ENCODE peak calls at places on chromosomes 13 and 19, in five cellular contexts. P is neural progenitor cell, V is body of pancreas, F is transverse colon, S is PC-3. X is an unnamed sample. For H3K4me1, the result is how much of the 10 kb centered on the place peaks cover.

GRCh38 chr13:30796132-30796832 is 60.9 kb downstream of the ALOX5AP start:
- DNase-seq in P (no peak), V (peak), F (no peak), S (peak), X (no peak)

GRCh38 chr13:40776681-40777165 is 5.7 kb upstream of the MRPS31 start:
- DNase-seq in P (no peak), V (no peak), F (peak), S (peak), X (no peak)

GRCh38 chr19:13692096-13692495 is 72.2 kb upstream of the MRI1 start:
- DNase-seq in P (no peak), V (no peak), F (no peak), S (peak), X (no peak)

GRCh38 chr13:110676057-110676510 is 29.8 kb downstream of the CARS2 start:
- DNase-seq in P (no peak), V (no peak), F (peak), S (no peak), X (no peak)

GRCh38 chr13:101773062-101773461 is 320.6 kb downstream of the ITGBL1 start:
- DNase-seq in P (no peak), V (no peak), F (no peak), S (no peak), X (no peak)

GRCh38 chr19:6891761-6892385 is 4.5 kb downstream of the ADGRE1 start:
- DNase-seq in P (no peak), V (no peak), F (no peak), S (no peak), X (no peak)

GRCh38 chr13:101139076-101139475 is 277.2 kb downstream of the NALCN start:
- DNase-seq in P (no peak), V (no peak), F (no peak), S (no peak), X (no peak)

GRCh38 chr19:45973564-45974338 is at the start of gene NOVA2:
- DNase-seq in P (peak), V (peak), F (peak), S (peak), X (peak)

GRCh38 chr19:2917275-2918184 is 16.8 kb downstream of the ZNF57 start:
- DNase-seq in P (no peak), V (no peak), F (no peak), S (no peak), X (no peak)

GRCh38 chr13:90238433-90238832 is 1109.1 kb upstream of the MIR17HG start:
- DNase-seq in P (peak), V (no peak), F (no peak), S (peak), X (peak)

GRCh38 chr19:58364127-58364526 is 1.6 kb upstream of the ZNF497 start:
- DNase-seq in P (no peak), V (no peak), F (no peak), S (no peak), X (no peak)

GRCh38 chr19:37226248-37226647 is 8.2 kb downstream of the ZNF383 start:
- DNase-seq in P (no peak), V (no peak), F (no peak), S (no peak), X (no peak)

GRCh38 chr19:37227996-37228395 is 10.0 kb downstream of the ZNF383 start:
- DNase-seq in P (peak), V (peak), F (no peak), S (peak), X (peak)
- TF ChIP-seq CTCF in P (peak), V (peak), F (peak), S (peak), X (peak)

DNA sequence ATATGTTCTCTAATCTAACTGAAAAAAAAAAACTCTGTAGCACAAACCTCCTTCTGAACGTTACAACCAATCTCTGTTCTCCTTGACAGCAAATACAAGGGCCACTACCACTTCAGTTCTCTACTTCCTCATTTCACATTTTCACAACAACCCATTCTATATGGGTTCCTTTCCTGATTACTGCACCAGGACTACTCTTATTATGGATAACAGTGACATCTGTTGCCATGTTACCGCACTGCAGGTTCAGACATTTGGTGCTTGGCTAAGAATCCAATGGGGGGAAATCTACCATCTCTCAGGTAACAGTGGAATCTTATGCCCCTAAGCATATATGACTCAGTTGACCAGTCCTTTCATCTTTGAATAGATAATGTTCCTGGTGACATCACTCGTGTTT is 11.6 kb upstream of the FPR3 start:
- DNase-seq in P (no peak), V (no peak), F (no peak), S (peak), X (peak)
- H3K4me1 ChIP-seq in P (under half), V (under half), F (under half), S (under half), X (under half)

DNA sequence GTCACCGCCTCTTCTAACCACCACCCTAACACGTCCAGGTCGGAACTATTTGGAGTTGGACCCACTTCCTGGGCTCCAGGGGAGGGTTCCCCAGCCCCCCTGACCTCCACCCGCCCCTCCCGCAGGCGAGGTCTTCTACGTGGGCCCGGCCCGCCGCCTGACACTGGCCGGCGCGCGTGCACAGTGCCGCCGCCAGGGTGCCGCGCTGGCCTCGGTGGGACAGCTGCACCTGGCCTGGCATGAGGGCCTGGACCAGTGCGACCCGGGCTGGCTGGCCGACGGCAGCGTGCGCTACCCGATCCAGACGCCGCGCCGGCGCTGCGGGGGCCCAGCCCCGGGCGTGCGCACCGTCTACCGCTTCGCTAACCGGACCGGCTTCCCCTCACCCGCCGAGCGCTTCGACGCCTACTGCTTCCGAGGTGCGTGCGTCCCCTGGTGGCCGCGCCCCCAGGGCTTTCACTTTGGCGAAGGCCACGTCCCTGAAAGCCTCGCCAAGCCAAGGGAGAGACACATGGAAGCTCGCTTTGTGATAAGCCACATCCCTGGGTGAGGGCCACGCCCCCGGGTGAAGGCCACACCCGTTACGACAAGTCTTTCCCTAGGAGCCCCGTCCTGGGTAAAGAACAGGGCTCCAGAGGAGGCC is 13.2 kb downstream of the NCAN start:
- DNase-seq in P (peak), V (peak), F (peak), S (peak), X (peak)
- TF ChIP-seq CTCF in P (peak), V (peak), F (peak), S (peak), X (peak)

DNA sequence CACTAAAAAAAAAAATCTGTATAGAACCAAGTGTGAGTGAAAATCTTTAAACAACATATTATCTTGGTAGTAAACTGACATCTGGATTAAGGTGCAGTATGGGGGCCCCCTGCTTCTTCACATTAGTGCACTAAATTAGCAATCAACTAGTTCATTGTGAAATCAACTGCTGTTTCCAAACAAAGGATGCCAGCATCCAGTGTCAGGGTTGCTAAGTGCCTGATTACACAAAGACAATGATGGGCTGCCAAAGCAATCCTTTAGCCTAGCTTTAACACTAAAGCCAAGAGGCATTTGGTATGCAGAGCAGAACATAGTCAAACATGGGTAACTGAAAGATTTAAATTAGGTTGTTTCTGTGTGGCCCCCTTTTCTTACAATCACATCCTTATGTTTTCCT is 543.2 kb upstream of the SLITRK5 start:
- DNase-seq in P (peak), V (no peak), F (no peak), S (no peak), X (peak)
- H3K4me1 ChIP-seq in P (under half), V (under half), F (under half), S (under half), X (under half)

GRCh38 chr19:5369962-5370367 is 29.4 kb upstream of the PTPRS start:
- DNase-seq in P (peak), V (peak), F (peak), S (peak), X (peak)
- TF ChIP-seq CTCF in P (peak), V (peak), F (peak), S (peak), X (peak)

GRCh38 chr19:48992571-48993174 is 436 bp downstream of the GYS1 start:
- DNase-seq in P (no peak), V (peak), F (no peak), S (no peak), X (no peak)

GRCh38 chr19:48990400-48990799 is 2.7 kb downstream of the GYS1 start:
- DNase-seq in P (no peak), V (no peak), F (no peak), S (no peak), X (no peak)

GRCh38 chr19:48993175-48994034 is at the start of the genes GYS1 and RUVBL2:
- DNase-seq in P (peak), V (peak), F (peak), S (peak), X (peak)

GRCh38 chr19:48991011-48991609 is 2.0 kb downstream of the GYS1 start:
- DNase-seq in P (no peak), V (no peak), F (no peak), S (no peak), X (no peak)

DNA sequence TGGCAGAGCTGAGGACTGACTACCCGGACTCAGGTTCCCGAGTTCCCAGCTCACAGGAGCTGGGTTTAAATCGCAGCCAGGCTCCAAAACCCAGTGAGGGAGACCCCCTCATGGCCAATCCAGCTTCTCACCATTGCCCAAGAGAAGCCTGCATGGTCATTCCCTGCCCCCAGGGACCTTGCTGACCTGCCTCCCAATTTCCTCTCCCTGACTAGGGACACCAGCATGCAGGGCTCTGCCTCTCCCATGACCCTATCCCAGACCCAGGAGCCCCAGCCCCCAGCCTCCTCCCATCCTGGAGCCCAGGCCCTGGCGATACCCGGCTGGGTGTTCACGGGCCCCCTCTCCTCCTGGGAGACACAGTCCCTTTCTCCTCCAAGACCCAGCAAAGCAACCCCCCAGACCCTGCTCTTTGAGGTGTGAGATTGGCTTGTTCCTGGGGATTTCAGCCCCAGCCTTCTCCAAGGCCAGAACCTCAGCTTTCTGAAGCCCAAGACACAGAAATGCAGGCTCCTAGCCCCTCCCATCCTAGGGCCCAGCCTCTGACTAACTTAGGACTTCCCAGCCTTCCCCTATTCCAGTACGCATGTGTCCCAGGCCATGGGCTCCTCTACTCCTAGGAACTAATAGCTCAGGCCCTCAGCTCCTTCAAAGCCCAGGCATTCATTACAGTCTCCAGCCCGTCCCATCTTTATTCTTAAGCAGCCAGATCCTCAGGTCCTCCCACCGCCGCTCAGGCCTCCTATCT is 1.1 kb downstream of the GYS1 start:
- DNase-seq in P (peak), V (peak), F (peak), S (peak), X (peak)
- H3K4me1 ChIP-seq in P (under half), V (under half), F (under half), S (under half), X (under half)

GRCh38 chr19:10604460-10604980 is 17.4 kb upstream of the AP1M2 start:
- DNase-seq in P (no peak), V (no peak), F (peak), S (peak), X (no peak)

GRCh38 chr19:10601999-10602329 is 14.9 kb upstream of the AP1M2 start:
- DNase-seq in P (no peak), V (no peak), F (no peak), S (no peak), X (no peak)

GRCh38 chr19:10602330-10603083 is 15.4 kb upstream of the AP1M2 start:
- DNase-seq in P (peak), V (peak), F (peak), S (peak), X (peak)

GRCh38 chr19:10603873-10604459 is 16.9 kb upstream of the AP1M2 start:
- DNase-seq in P (peak), V (peak), F (peak), S (no peak), X (no peak)

GRCh38 chr19:10603084-10603872 is 16.2 kb upstream of the AP1M2 start:
- DNase-seq in P (peak), V (peak), F (peak), S (no peak), X (peak)
- TF ChIP-seq CTCF in P (peak), V (no peak), F (no peak), S (no peak), X (peak)

GRCh38 chr19:41887711-41888382 is 4.9 kb downstream of the ARHGEF1 start:
- DNase-seq in P (no peak), V (peak), F (peak), S (peak), X (peak)
- H3K4me1 ChIP-seq in P (under half), V (under half), F (under half), S (under half), X (under half)